ENCODE peak calls at places on chromosomes 3 and 15, in ten cellular contexts. One of them, this sample, is unnamed.

GRCh38 chr3:187746479-187747335 is 1.4 kb upstream of the BCL6 start:
- DNase-seq in mesenchymal stem cell: peak
- DNase-seq in omental fat pad: no peak
- DNase-seq in ACHN: no peak
- DNase-seq in stimulated activated CD4-positive, alpha-beta T cell treated with anti-CD3 and anti-CD28 coated beads, Interleukin-2, amount 100 ng/mL, for 4 hours: no peak
- DNase-seq in activated T-helper 2 cell treated with anti-CD3 and anti-CD28 coated beads, Interferon-gamma antibody, Interleukin-2, Interleukin-4, amounts not matched to agents 10 μg/mL and 5 μg/mL and 100 μg/mL, durations not matched to agents 14 hours and 24 hours and 36 hours: no peak
- DNase-seq in T-helper 1 cell: no peak
- DNase-seq in PC-9: peak
- DNase-seq in gastrocnemius medialis: no peak
- DNase-seq in endothelial cell: no peak
- DNase-seq in this sample: no peak

GRCh38 chr15:96695426-96695825 is 364.9 kb downstream of the NR2F2 start:
- DNase-seq in mesenchymal stem cell: no peak
- DNase-seq in omental fat pad: no peak
- DNase-seq in ACHN: no peak
- DNase-seq in stimulated activated CD4-positive, alpha-beta T cell treated with anti-CD3 and anti-CD28 coated beads, Interleukin-2, amount 100 ng/mL, for 4 hours: no peak
- DNase-seq in activated T-helper 2 cell treated with anti-CD3 and anti-CD28 coated beads, Interferon-gamma antibody, Interleukin-2, Interleukin-4, amounts not matched to agents 10 μg/mL and 5 μg/mL and 100 μg/mL, durations not matched to agents 14 hours and 24 hours and 36 hours: no peak
- DNase-seq in T-helper 1 cell: no peak
- DNase-seq in PC-9: no peak
- DNase-seq in gastrocnemius medialis: no peak
- DNase-seq in endothelial cell: no peak
- DNase-seq in this sample: no peak

GRCh38 chr15:89105147-89105546 is 16.9 kb downstream of the ABHD2 start:
- DNase-seq in mesenchymal stem cell: peak
- DNase-seq in omental fat pad: no peak
- DNase-seq in ACHN: peak
- DNase-seq in stimulated activated CD4-positive, alpha-beta T cell treated with anti-CD3 and anti-CD28 coated beads, Interleukin-2, amount 100 ng/mL, for 4 hours: no peak
- DNase-seq in activated T-helper 2 cell treated with anti-CD3 and anti-CD28 coated beads, Interferon-gamma antibody, Interleukin-2, Interleukin-4, amounts not matched to agents 10 μg/mL and 5 μg/mL and 100 μg/mL, durations not matched to agents 14 hours and 24 hours and 36 hours: no peak
- DNase-seq in T-helper 1 cell: no peak
- DNase-seq in PC-9: peak
- DNase-seq in gastrocnemius medialis: no peak
- DNase-seq in endothelial cell: no peak
- DNase-seq in this sample: no peak

GRCh38 chr15:39213385-39213840 is 367.5 kb upstream of the THBS1 start:
- DNase-seq in mesenchymal stem cell: peak
- DNase-seq in omental fat pad: peak
- DNase-seq in ACHN: no peak
- DNase-seq in stimulated activated CD4-positive, alpha-beta T cell treated with anti-CD3 and anti-CD28 coated beads, Interleukin-2, amount 100 ng/mL, for 4 hours: no peak
- DNase-seq in activated T-helper 2 cell treated with anti-CD3 and anti-CD28 coated beads, Interferon-gamma antibody, Interleukin-2, Interleukin-4, amounts not matched to agents 10 μg/mL and 5 μg/mL and 100 μg/mL, durations not matched to agents 14 hours and 24 hours and 36 hours: no peak
- DNase-seq in T-helper 1 cell: no peak
- DNase-seq in PC-9: peak
- DNase-seq in gastrocnemius medialis: no peak
- DNase-seq in endothelial cell: no peak
- DNase-seq in this sample: no peak

GRCh38 chr3:184466413-184466960 is 86.6 kb downstream of the CHRD start:
- DNase-seq in mesenchymal stem cell: no peak
- DNase-seq in omental fat pad: no peak
- DNase-seq in ACHN: no peak
- DNase-seq in stimulated activated CD4-positive, alpha-beta T cell treated with anti-CD3 and anti-CD28 coated beads, Interleukin-2, amount 100 ng/mL, for 4 hours: no peak
- DNase-seq in activated T-helper 2 cell treated with anti-CD3 and anti-CD28 coated beads, Interferon-gamma antibody, Interleukin-2, Interleukin-4, amounts not matched to agents 10 μg/mL and 5 μg/mL and 100 μg/mL, durations not matched to agents 14 hours and 24 hours and 36 hours: no peak
- DNase-seq in T-helper 1 cell: no peak
- DNase-seq in PC-9: no peak
- DNase-seq in gastrocnemius medialis: no peak
- DNase-seq in endothelial cell: no peak
- DNase-seq in this sample: no peak

GRCh38 chr3:152413244-152413643 is 144.5 kb downstream of the MBNL1 start:
- DNase-seq in mesenchymal stem cell: no peak
- DNase-seq in omental fat pad: no peak
- DNase-seq in ACHN: no peak
- DNase-seq in stimulated activated CD4-positive, alpha-beta T cell treated with anti-CD3 and anti-CD28 coated beads, Interleukin-2, amount 100 ng/mL, for 4 hours: no peak
- DNase-seq in activated T-helper 2 cell treated with anti-CD3 and anti-CD28 coated beads, Interferon-gamma antibody, Interleukin-2, Interleukin-4, amounts not matched to agents 10 μg/mL and 5 μg/mL and 100 μg/mL, durations not matched to agents 14 hours and 24 hours and 36 hours: no peak
- DNase-seq in T-helper 1 cell: no peak
- DNase-seq in PC-9: no peak
- DNase-seq in gastrocnemius medialis: no peak
- DNase-seq in endothelial cell: no peak
- DNase-seq in this sample: no peak

GRCh38 chr3:157135671-157136396 is 24.1 kb downstream of the CCNL1 start:
- DNase-seq in mesenchymal stem cell: peak
- DNase-seq in omental fat pad: no peak
- DNase-seq in ACHN: peak
- DNase-seq in stimulated activated CD4-positive, alpha-beta T cell treated with anti-CD3 and anti-CD28 coated beads, Interleukin-2, amount 100 ng/mL, for 4 hours: no peak
- DNase-seq in activated T-helper 2 cell treated with anti-CD3 and anti-CD28 coated beads, Interferon-gamma antibody, Interleukin-2, Interleukin-4, amounts not matched to agents 10 μg/mL and 5 μg/mL and 100 μg/mL, durations not matched to agents 14 hours and 24 hours and 36 hours: no peak
- DNase-seq in T-helper 1 cell: no peak
- DNase-seq in PC-9: no peak
- DNase-seq in gastrocnemius medialis: no peak
- DNase-seq in endothelial cell: no peak
- DNase-seq in this sample: no peak

GRCh38 chr15:42919794-42920280 is 741 bp downstream of the TTBK2 start:
- DNase-seq in mesenchymal stem cell: peak
- DNase-seq in omental fat pad: no peak
- DNase-seq in ACHN: peak
- DNase-seq in stimulated activated CD4-positive, alpha-beta T cell treated with anti-CD3 and anti-CD28 coated beads, Interleukin-2, amount 100 ng/mL, for 4 hours: no peak
- DNase-seq in activated T-helper 2 cell treated with anti-CD3 and anti-CD28 coated beads, Interferon-gamma antibody, Interleukin-2, Interleukin-4, amounts not matched to agents 10 μg/mL and 5 μg/mL and 100 μg/mL, durations not matched to agents 14 hours and 24 hours and 36 hours: no peak
- DNase-seq in T-helper 1 cell: peak
- DNase-seq in PC-9: no peak
- DNase-seq in gastrocnemius medialis: peak
- DNase-seq in endothelial cell: no peak
- DNase-seq in this sample: peak

GRCh38 chr3:114218578-114219185 is 18.7 kb downstream of the ZNF80 start:
- DNase-seq in mesenchymal stem cell: no peak
- DNase-seq in omental fat pad: no peak
- DNase-seq in ACHN: no peak
- DNase-seq in stimulated activated CD4-positive, alpha-beta T cell treated with anti-CD3 and anti-CD28 coated beads, Interleukin-2, amount 100 ng/mL, for 4 hours: no peak
- DNase-seq in activated T-helper 2 cell treated with anti-CD3 and anti-CD28 coated beads, Interferon-gamma antibody, Interleukin-2, Interleukin-4, amounts not matched to agents 10 μg/mL and 5 μg/mL and 100 μg/mL, durations not matched to agents 14 hours and 24 hours and 36 hours: no peak
- DNase-seq in T-helper 1 cell: no peak
- DNase-seq in PC-9: no peak
- DNase-seq in gastrocnemius medialis: no peak
- DNase-seq in endothelial cell: no peak
- DNase-seq in this sample: no peak

GRCh38 chr3:149247025-149247710 is 25.5 kb upstream of the CP start:
- DNase-seq in mesenchymal stem cell: peak
- DNase-seq in omental fat pad: no peak
- DNase-seq in ACHN: no peak
- DNase-seq in stimulated activated CD4-positive, alpha-beta T cell treated with anti-CD3 and anti-CD28 coated beads, Interleukin-2, amount 100 ng/mL, for 4 hours: no peak
- DNase-seq in activated T-helper 2 cell treated with anti-CD3 and anti-CD28 coated beads, Interferon-gamma antibody, Interleukin-2, Interleukin-4, amounts not matched to agents 10 μg/mL and 5 μg/mL and 100 μg/mL, durations not matched to agents 14 hours and 24 hours and 36 hours: no peak
- DNase-seq in T-helper 1 cell: no peak
- DNase-seq in PC-9: peak
- DNase-seq in gastrocnemius medialis: no peak
- DNase-seq in endothelial cell: no peak
- DNase-seq in this sample: no peak

GRCh38 chr15:22968356-22968755 is 11.8 kb downstream of the CYFIP1 start:
- DNase-seq in mesenchymal stem cell: peak
- DNase-seq in omental fat pad: no peak
- DNase-seq in ACHN: peak
- DNase-seq in stimulated activated CD4-positive, alpha-beta T cell treated with anti-CD3 and anti-CD28 coated beads, Interleukin-2, amount 100 ng/mL, for 4 hours: no peak
- DNase-seq in activated T-helper 2 cell treated with anti-CD3 and anti-CD28 coated beads, Interferon-gamma antibody, Interleukin-2, Interleukin-4, amounts not matched to agents 10 μg/mL and 5 μg/mL and 100 μg/mL, durations not matched to agents 14 hours and 24 hours and 36 hours: no peak
- DNase-seq in T-helper 1 cell: no peak
- DNase-seq in PC-9: no peak
- DNase-seq in gastrocnemius medialis: no peak
- DNase-seq in endothelial cell: no peak
- DNase-seq in this sample: no peak

GRCh38 chr3:38651153-38651789 is 1.8 kb upstream of the SCN5A start:
- DNase-seq in mesenchymal stem cell: peak
- DNase-seq in omental fat pad: peak
- DNase-seq in ACHN: peak
- DNase-seq in stimulated activated CD4-positive, alpha-beta T cell treated with anti-CD3 and anti-CD28 coated beads, Interleukin-2, amount 100 ng/mL, for 4 hours: peak
- DNase-seq in activated T-helper 2 cell treated with anti-CD3 and anti-CD28 coated beads, Interferon-gamma antibody, Interleukin-2, Interleukin-4, amounts not matched to agents 10 μg/mL and 5 μg/mL and 100 μg/mL, durations not matched to agents 14 hours and 24 hours and 36 hours: peak
- DNase-seq in T-helper 1 cell: peak
- DNase-seq in PC-9: no peak
- DNase-seq in gastrocnemius medialis: peak
- DNase-seq in endothelial cell: peak
- DNase-seq in this sample: peak

GRCh38 chr15:98668566-98669308 is 20.4 kb downstream of the IGF1R start:
- DNase-seq in mesenchymal stem cell: peak
- DNase-seq in omental fat pad: no peak
- DNase-seq in ACHN: no peak
- DNase-seq in stimulated activated CD4-positive, alpha-beta T cell treated with anti-CD3 and anti-CD28 coated beads, Interleukin-2, amount 100 ng/mL, for 4 hours: peak
- DNase-seq in activated T-helper 2 cell treated with anti-CD3 and anti-CD28 coated beads, Interferon-gamma antibody, Interleukin-2, Interleukin-4, amounts not matched to agents 10 μg/mL and 5 μg/mL and 100 μg/mL, durations not matched to agents 14 hours and 24 hours and 36 hours: peak
- DNase-seq in T-helper 1 cell: no peak
- DNase-seq in PC-9: peak
- DNase-seq in gastrocnemius medialis: no peak
- DNase-seq in endothelial cell: no peak
- DNase-seq in this sample: no peak

GRCh38 chr15:37682304-37682703 is 252.1 kb upstream of the TMCO5A start:
- DNase-seq in mesenchymal stem cell: peak
- DNase-seq in omental fat pad: no peak
- DNase-seq in ACHN: peak
- DNase-seq in stimulated activated CD4-positive, alpha-beta T cell treated with anti-CD3 and anti-CD28 coated beads, Interleukin-2, amount 100 ng/mL, for 4 hours: no peak
- DNase-seq in activated T-helper 2 cell treated with anti-CD3 and anti-CD28 coated beads, Interferon-gamma antibody, Interleukin-2, Interleukin-4, amounts not matched to agents 10 μg/mL and 5 μg/mL and 100 μg/mL, durations not matched to agents 14 hours and 24 hours and 36 hours: no peak
- DNase-seq in T-helper 1 cell: no peak
- DNase-seq in PC-9: no peak
- DNase-seq in gastrocnemius medialis: no peak
- DNase-seq in endothelial cell: no peak
- DNase-seq in this sample: no peak

GRCh38 chr3:141332436-141332835 is 35.9 kb upstream of the ZBTB38 start:
- DNase-seq in mesenchymal stem cell: no peak
- DNase-seq in omental fat pad: no peak
- DNase-seq in ACHN: no peak
- DNase-seq in stimulated activated CD4-positive, alpha-beta T cell treated with anti-CD3 and anti-CD28 coated beads, Interleukin-2, amount 100 ng/mL, for 4 hours: no peak
- DNase-seq in activated T-helper 2 cell treated with anti-CD3 and anti-CD28 coated beads, Interferon-gamma antibody, Interleukin-2, Interleukin-4, amounts not matched to agents 10 μg/mL and 5 μg/mL and 100 μg/mL, durations not matched to agents 14 hours and 24 hours and 36 hours: no peak
- DNase-seq in T-helper 1 cell: no peak
- DNase-seq in PC-9: no peak
- DNase-seq in gastrocnemius medialis: no peak
- DNase-seq in endothelial cell: no peak
- DNase-seq in this sample: no peak

GRCh38 chr3:119608591-119608990 is 10.9 kb downstream of the PLA1A start:
- DNase-seq in mesenchymal stem cell: no peak
- DNase-seq in omental fat pad: no peak
- DNase-seq in ACHN: no peak
- DNase-seq in stimulated activated CD4-positive, alpha-beta T cell treated with anti-CD3 and anti-CD28 coated beads, Interleukin-2, amount 100 ng/mL, for 4 hours: no peak
- DNase-seq in activated T-helper 2 cell treated with anti-CD3 and anti-CD28 coated beads, Interferon-gamma antibody, Interleukin-2, Interleukin-4, amounts not matched to agents 10 μg/mL and 5 μg/mL and 100 μg/mL, durations not matched to agents 14 hours and 24 hours and 36 hours: no peak
- DNase-seq in T-helper 1 cell: no peak
- DNase-seq in PC-9: no peak
- DNase-seq in gastrocnemius medialis: no peak
- DNase-seq in endothelial cell: no peak
- DNase-seq in this sample: no peak

GRCh38 chr15:74405823-74406222 is 27.9 kb downstream of the SEMA7A start:
- DNase-seq in mesenchymal stem cell: no peak
- DNase-seq in omental fat pad: no peak
- DNase-seq in ACHN: no peak
- DNase-seq in stimulated activated CD4-positive, alpha-beta T cell treated with anti-CD3 and anti-CD28 coated beads, Interleukin-2, amount 100 ng/mL, for 4 hours: no peak
- DNase-seq in activated T-helper 2 cell treated with anti-CD3 and anti-CD28 coated beads, Interferon-gamma antibody, Interleukin-2, Interleukin-4, amounts not matched to agents 10 μg/mL and 5 μg/mL and 100 μg/mL, durations not matched to agents 14 hours and 24 hours and 36 hours: no peak
- DNase-seq in T-helper 1 cell: no peak
- DNase-seq in PC-9: no peak
- DNase-seq in gastrocnemius medialis: no peak
- DNase-seq in endothelial cell: no peak
- DNase-seq in this sample: no peak

GRCh38 chr3:159260049-159260662 is 458.3 kb downstream of the MFSD1 start:
- DNase-seq in mesenchymal stem cell: peak
- DNase-seq in omental fat pad: no peak
- DNase-seq in ACHN: peak
- DNase-seq in stimulated activated CD4-positive, alpha-beta T cell treated with anti-CD3 and anti-CD28 coated beads, Interleukin-2, amount 100 ng/mL, for 4 hours: no peak
- DNase-seq in activated T-helper 2 cell treated with anti-CD3 and anti-CD28 coated beads, Interferon-gamma antibody, Interleukin-2, Interleukin-4, amounts not matched to agents 10 μg/mL and 5 μg/mL and 100 μg/mL, durations not matched to agents 14 hours and 24 hours and 36 hours: no peak
- DNase-seq in T-helper 1 cell: no peak
- DNase-seq in PC-9: peak
- DNase-seq in gastrocnemius medialis: no peak
- DNase-seq in endothelial cell: peak
- DNase-seq in this sample: peak

GRCh38 chr3:15923640-15924405 is 126.0 kb upstream of the ANKRD28 start:
- DNase-seq in mesenchymal stem cell: no peak
- DNase-seq in omental fat pad: no peak
- DNase-seq in ACHN: no peak
- DNase-seq in stimulated activated CD4-positive, alpha-beta T cell treated with anti-CD3 and anti-CD28 coated beads, Interleukin-2, amount 100 ng/mL, for 4 hours: no peak
- DNase-seq in activated T-helper 2 cell treated with anti-CD3 and anti-CD28 coated beads, Interferon-gamma antibody, Interleukin-2, Interleukin-4, amounts not matched to agents 10 μg/mL and 5 μg/mL and 100 μg/mL, durations not matched to agents 14 hours and 24 hours and 36 hours: no peak
- DNase-seq in T-helper 1 cell: no peak
- DNase-seq in PC-9: no peak
- DNase-seq in gastrocnemius medialis: no peak
- DNase-seq in endothelial cell: no peak
- DNase-seq in this sample: no peak

GRCh38 chr15:76840830-76841460 is 64.2 kb downstream of the SCAPER start:
- DNase-seq in mesenchymal stem cell: peak
- DNase-seq in omental fat pad: no peak
- DNase-seq in ACHN: peak
- DNase-seq in stimulated activated CD4-positive, alpha-beta T cell treated with anti-CD3 and anti-CD28 coated beads, Interleukin-2, amount 100 ng/mL, for 4 hours: no peak
- DNase-seq in activated T-helper 2 cell treated with anti-CD3 and anti-CD28 coated beads, Interferon-gamma antibody, Interleukin-2, Interleukin-4, amounts not matched to agents 10 μg/mL and 5 μg/mL and 100 μg/mL, durations not matched to agents 14 hours and 24 hours and 36 hours: no peak
- DNase-seq in T-helper 1 cell: no peak
- DNase-seq in PC-9: no peak
- DNase-seq in gastrocnemius medialis: no peak
- DNase-seq in endothelial cell: no peak
- DNase-seq in this sample: no peak

GRCh38 chr3:192850501-192850981 is 67.1 kb downstream of the MB21D2 start:
- DNase-seq in mesenchymal stem cell: peak
- DNase-seq in omental fat pad: no peak
- DNase-seq in ACHN: peak
- DNase-seq in stimulated activated CD4-positive, alpha-beta T cell treated with anti-CD3 and anti-CD28 coated beads, Interleukin-2, amount 100 ng/mL, for 4 hours: peak
- DNase-seq in activated T-helper 2 cell treated with anti-CD3 and anti-CD28 coated beads, Interferon-gamma antibody, Interleukin-2, Interleukin-4, amounts not matched to agents 10 μg/mL and 5 μg/mL and 100 μg/mL, durations not matched to agents 14 hours and 24 hours and 36 hours: peak
- DNase-seq in T-helper 1 cell: no peak
- DNase-seq in PC-9: peak
- DNase-seq in gastrocnemius medialis: no peak
- DNase-seq in endothelial cell: no peak
- DNase-seq in this sample: no peak

GRCh38 chr15:63602595-63602994 is 5.4 kb downstream of the FBXL22 start:
- DNase-seq in mesenchymal stem cell: no peak
- DNase-seq in omental fat pad: no peak
- DNase-seq in ACHN: no peak
- DNase-seq in stimulated activated CD4-positive, alpha-beta T cell treated with anti-CD3 and anti-CD28 coated beads, Interleukin-2, amount 100 ng/mL, for 4 hours: no peak
- DNase-seq in activated T-helper 2 cell treated with anti-CD3 and anti-CD28 coated beads, Interferon-gamma antibody, Interleukin-2, Interleukin-4, amounts not matched to agents 10 μg/mL and 5 μg/mL and 100 μg/mL, durations not matched to agents 14 hours and 24 hours and 36 hours: no peak
- DNase-seq in T-helper 1 cell: no peak
- DNase-seq in PC-9: no peak
- DNase-seq in gastrocnemius medialis: no peak
- DNase-seq in endothelial cell: no peak
- DNase-seq in this sample: no peak

GRCh38 chr3:122697952-122698625 is 17.4 kb downstream of the PARP14 start:
- DNase-seq in mesenchymal stem cell: no peak
- DNase-seq in omental fat pad: no peak
- DNase-seq in ACHN: peak
- DNase-seq in stimulated activated CD4-positive, alpha-beta T cell treated with anti-CD3 and anti-CD28 coated beads, Interleukin-2, amount 100 ng/mL, for 4 hours: no peak
- DNase-seq in activated T-helper 2 cell treated with anti-CD3 and anti-CD28 coated beads, Interferon-gamma antibody, Interleukin-2, Interleukin-4, amounts not matched to agents 10 μg/mL and 5 μg/mL and 100 μg/mL, durations not matched to agents 14 hours and 24 hours and 36 hours: no peak
- DNase-seq in T-helper 1 cell: no peak
- DNase-seq in PC-9: no peak
- DNase-seq in gastrocnemius medialis: no peak
- DNase-seq in endothelial cell: no peak
- DNase-seq in this sample: peak

GRCh38 chr15:59686389-59686788 is 2.7 kb downstream of the BNIP2 start:
- DNase-seq in mesenchymal stem cell: no peak
- DNase-seq in omental fat pad: no peak
- DNase-seq in ACHN: no peak
- DNase-seq in stimulated activated CD4-positive, alpha-beta T cell treated with anti-CD3 and anti-CD28 coated beads, Interleukin-2, amount 100 ng/mL, for 4 hours: no peak
- DNase-seq in activated T-helper 2 cell treated with anti-CD3 and anti-CD28 coated beads, Interferon-gamma antibody, Interleukin-2, Interleukin-4, amounts not matched to agents 10 μg/mL and 5 μg/mL and 100 μg/mL, durations not matched to agents 14 hours and 24 hours and 36 hours: no peak
- DNase-seq in T-helper 1 cell: no peak
- DNase-seq in PC-9: no peak
- DNase-seq in gastrocnemius medialis: no peak
- DNase-seq in endothelial cell: no peak
- DNase-seq in this sample: no peak

GRCh38 chr3:104291437-104291851 is 1075.3 kb upstream of the ALCAM start:
- DNase-seq in mesenchymal stem cell: peak
- DNase-seq in omental fat pad: no peak
- DNase-seq in ACHN: peak
- DNase-seq in stimulated activated CD4-positive, alpha-beta T cell treated with anti-CD3 and anti-CD28 coated beads, Interleukin-2, amount 100 ng/mL, for 4 hours: no peak
- DNase-seq in activated T-helper 2 cell treated with anti-CD3 and anti-CD28 coated beads, Interferon-gamma antibody, Interleukin-2, Interleukin-4, amounts not matched to agents 10 μg/mL and 5 μg/mL and 100 μg/mL, durations not matched to agents 14 hours and 24 hours and 36 hours: no peak
- DNase-seq in T-helper 1 cell: no peak
- DNase-seq in PC-9: no peak
- DNase-seq in gastrocnemius medialis: no peak
- DNase-seq in endothelial cell: no peak
- DNase-seq in this sample: no peak

GRCh38 chr15:52011711-52012144 is 7.3 kb upstream of the MAPK6 start:
- DNase-seq in mesenchymal stem cell: peak
- DNase-seq in omental fat pad: no peak
- DNase-seq in ACHN: no peak
- DNase-seq in stimulated activated CD4-positive, alpha-beta T cell treated with anti-CD3 and anti-CD28 coated beads, Interleukin-2, amount 100 ng/mL, for 4 hours: no peak
- DNase-seq in activated T-helper 2 cell treated with anti-CD3 and anti-CD28 coated beads, Interferon-gamma antibody, Interleukin-2, Interleukin-4, amounts not matched to agents 10 μg/mL and 5 μg/mL and 100 μg/mL, durations not matched to agents 14 hours and 24 hours and 36 hours: no peak
- DNase-seq in T-helper 1 cell: no peak
- DNase-seq in PC-9: no peak
- DNase-seq in gastrocnemius medialis: no peak
- DNase-seq in endothelial cell: peak
- DNase-seq in this sample: no peak

GRCh38 chr15:80638553-80639167 is 56.5 kb upstream of the ABHD17C start:
- DNase-seq in mesenchymal stem cell: no peak
- DNase-seq in omental fat pad: no peak
- DNase-seq in ACHN: no peak
- DNase-seq in stimulated activated CD4-positive, alpha-beta T cell treated with anti-CD3 and anti-CD28 coated beads, Interleukin-2, amount 100 ng/mL, for 4 hours: no peak
- DNase-seq in activated T-helper 2 cell treated with anti-CD3 and anti-CD28 coated beads, Interferon-gamma antibody, Interleukin-2, Interleukin-4, amounts not matched to agents 10 μg/mL and 5 μg/mL and 100 μg/mL, durations not matched to agents 14 hours and 24 hours and 36 hours: no peak
- DNase-seq in T-helper 1 cell: no peak
- DNase-seq in PC-9: no peak
- DNase-seq in gastrocnemius medialis: no peak
- DNase-seq in endothelial cell: no peak
- DNase-seq in this sample: no peak

GRCh38 chr3:45677045-45677436 is 12.2 kb upstream of the SACM1L start:
- DNase-seq in mesenchymal stem cell: peak
- DNase-seq in omental fat pad: no peak
- DNase-seq in ACHN: no peak
- DNase-seq in stimulated activated CD4-positive, alpha-beta T cell treated with anti-CD3 and anti-CD28 coated beads, Interleukin-2, amount 100 ng/mL, for 4 hours: no peak
- DNase-seq in activated T-helper 2 cell treated with anti-CD3 and anti-CD28 coated beads, Interferon-gamma antibody, Interleukin-2, Interleukin-4, amounts not matched to agents 10 μg/mL and 5 μg/mL and 100 μg/mL, durations not matched to agents 14 hours and 24 hours and 36 hours: peak
- DNase-seq in T-helper 1 cell: peak
- DNase-seq in PC-9: peak
- DNase-seq in gastrocnemius medialis: peak
- DNase-seq in endothelial cell: peak
- DNase-seq in this sample: no peak

This sample was measured in memory B cell.